ENCODE peak calls at places on chromosomes 16 and 17, in four cellular contexts. One of them, this sample, is unnamed.

GRCh38 chr17:68771867-68772515 is 170.8 kb upstream of the FAM20A start:
- DNase-seq in T-helper 17 cell: no peak
- DNase-seq in stromal cell of bone marrow: peak
- DNase-seq in cardiac fibroblast: peak
- DNase-seq in this sample: peak

GRCh38 chr17:1997587-1998425 is 27.3 kb downstream of the RTN4RL1 start:
- DNase-seq in T-helper 17 cell: no peak
- DNase-seq in stromal cell of bone marrow: no peak
- DNase-seq in cardiac fibroblast: no peak
- DNase-seq in this sample: no peak

GRCh38 chr16:72168365-72168764 is 3.6 kb downstream of the PMFBP1 start:
- DNase-seq in T-helper 17 cell: no peak
- DNase-seq in stromal cell of bone marrow: no peak
- DNase-seq in cardiac fibroblast: no peak
- DNase-seq in this sample: no peak

GRCh38 chr16:4508806-4509205 is 29.8 kb downstream of the CDIP1 start:
- DNase-seq in T-helper 17 cell: no peak
- DNase-seq in stromal cell of bone marrow: no peak
- DNase-seq in cardiac fibroblast: no peak
- DNase-seq in this sample: no peak

GRCh38 chr17:7632492-7632894 is 2.6 kb downstream of the SHBG start:
- DNase-seq in T-helper 17 cell: no peak
- DNase-seq in stromal cell of bone marrow: no peak
- DNase-seq in cardiac fibroblast: peak
- DNase-seq in this sample: no peak

GRCh38 chr16:61654962-61655361 is 381.3 kb downstream of the CDH8 start:
- DNase-seq in T-helper 17 cell: no peak
- DNase-seq in stromal cell of bone marrow: no peak
- DNase-seq in cardiac fibroblast: no peak
- DNase-seq in this sample: no peak

GRCh38 chr16:9039208-9039607 is 52.2 kb upstream of the HAPSTR1 start:
- DNase-seq in T-helper 17 cell: no peak
- DNase-seq in stromal cell of bone marrow: no peak
- DNase-seq in cardiac fibroblast: peak
- DNase-seq in this sample: no peak

GRCh38 chr16:11797957-11798299 is 870 bp upstream of the ZC3H7A start:
- DNase-seq in T-helper 17 cell: no peak
- DNase-seq in stromal cell of bone marrow: no peak
- DNase-seq in cardiac fibroblast: no peak
- DNase-seq in this sample: no peak

GRCh38 chr17:14672830-14673229 is 371.9 kb downstream of the HS3ST3B1 start:
- DNase-seq in T-helper 17 cell: no peak
- DNase-seq in stromal cell of bone marrow: peak
- DNase-seq in cardiac fibroblast: peak
- DNase-seq in this sample: no peak

GRCh38 chr17:68777243-68777855 is 176.2 kb upstream of the FAM20A start:
- DNase-seq in T-helper 17 cell: no peak
- DNase-seq in stromal cell of bone marrow: peak
- DNase-seq in cardiac fibroblast: peak
- DNase-seq in this sample: peak

GRCh38 chr16:12646490-12647274 is 157.0 kb downstream of the CPPED1 start:
- DNase-seq in T-helper 17 cell: no peak
- DNase-seq in stromal cell of bone marrow: no peak
- DNase-seq in cardiac fibroblast: peak
- DNase-seq in this sample: no peak

GRCh38 chr17:40321502-40322416 is 12.8 kb downstream of the RARA start:
- DNase-seq in T-helper 17 cell: no peak
- DNase-seq in stromal cell of bone marrow: no peak
- DNase-seq in cardiac fibroblast: no peak
- DNase-seq in this sample: peak

GRCh38 chr17:64628641-64629040 is 33.5 kb downstream of the SMURF2 start:
- DNase-seq in T-helper 17 cell: no peak
- DNase-seq in stromal cell of bone marrow: no peak
- DNase-seq in cardiac fibroblast: no peak
- DNase-seq in this sample: no peak

GRCh38 chr17:27295945-27296344 is 2.0 kb downstream of the WSB1 start:
- DNase-seq in T-helper 17 cell: no peak
- DNase-seq in stromal cell of bone marrow: no peak
- DNase-seq in cardiac fibroblast: peak
- DNase-seq in this sample: no peak

GRCh38 chr16:83652898-83653297 is 154.9 kb upstream of the HSBP1 start:
- DNase-seq in T-helper 17 cell: no peak
- DNase-seq in stromal cell of bone marrow: no peak
- DNase-seq in cardiac fibroblast: peak
- DNase-seq in this sample: no peak

GRCh38 chr16:3952342-3953131 is 72.0 kb upstream of the CREBBP start:
- DNase-seq in T-helper 17 cell: no peak
- DNase-seq in stromal cell of bone marrow: peak
- DNase-seq in cardiac fibroblast: peak
- DNase-seq in this sample: no peak

GRCh38 chr16:6753553-6753952 is 579.1 kb upstream of the RBFOX1 start:
- DNase-seq in T-helper 17 cell: no peak
- DNase-seq in stromal cell of bone marrow: no peak
- DNase-seq in cardiac fibroblast: no peak
- DNase-seq in this sample: no peak

GRCh38 chr17:81161536-81161935 is 3.8 kb upstream of the PVALEF start:
- DNase-seq in T-helper 17 cell: no peak
- DNase-seq in stromal cell of bone marrow: no peak
- DNase-seq in cardiac fibroblast: no peak
- DNase-seq in this sample: no peak

GRCh38 chr17:18961634-18962493 is 9.9 kb downstream of the SLC5A10 start:
- DNase-seq in T-helper 17 cell: no peak
- DNase-seq in stromal cell of bone marrow: no peak
- DNase-seq in cardiac fibroblast: peak
- DNase-seq in this sample: no peak

GRCh38 chr16:917591-918061 is 53.2 kb downstream of the LMF1 start:
- DNase-seq in T-helper 17 cell: no peak
- DNase-seq in stromal cell of bone marrow: no peak
- DNase-seq in cardiac fibroblast: no peak
- DNase-seq in this sample: no peak

GRCh38 chr16:14354561-14355351 is 275.3 kb downstream of the PARN start:
- DNase-seq in T-helper 17 cell: no peak
- DNase-seq in stromal cell of bone marrow: no peak
- DNase-seq in cardiac fibroblast: no peak
- DNase-seq in this sample: peak

GRCh38 chr16:72443809-72444208 is 271.9 kb upstream of the PMFBP1 start:
- DNase-seq in T-helper 17 cell: no peak
- DNase-seq in stromal cell of bone marrow: no peak
- DNase-seq in cardiac fibroblast: no peak
- DNase-seq in this sample: no peak

GRCh38 chr16:18039931-18040330 is 296.6 kb downstream of the NPIPA8 start:
- DNase-seq in T-helper 17 cell: no peak
- DNase-seq in stromal cell of bone marrow: no peak
- DNase-seq in cardiac fibroblast: no peak
- DNase-seq in this sample: no peak

GRCh38 chr17:58377005-58377660 is 25.1 kb upstream of the SUPT4H1 start:
- DNase-seq in T-helper 17 cell: no peak
- DNase-seq in stromal cell of bone marrow: no peak
- DNase-seq in cardiac fibroblast: no peak
- DNase-seq in this sample: no peak

GRCh38 chr17:13643196-13643595 is 41.5 kb upstream of the HS3ST3A1 start:
- DNase-seq in T-helper 17 cell: no peak
- DNase-seq in stromal cell of bone marrow: no peak
- DNase-seq in cardiac fibroblast: no peak
- DNase-seq in this sample: no peak

GRCh38 chr17:79515646-79516604 is 94.9 kb downstream of the RBFOX3 start:
- DNase-seq in T-helper 17 cell: no peak
- DNase-seq in stromal cell of bone marrow: no peak
- DNase-seq in cardiac fibroblast: peak
- DNase-seq in this sample: no peak

GRCh38 chr17:59631221-59631720 is 11.6 kb downstream of the CLTC start:
- DNase-seq in T-helper 17 cell: no peak
- DNase-seq in stromal cell of bone marrow: no peak
- DNase-seq in cardiac fibroblast: no peak
- DNase-seq in this sample: no peak

GRCh38 chr16:380837-381787 is 666 bp downstream of the PGAP6 start:
- DNase-seq in T-helper 17 cell: peak
- DNase-seq in stromal cell of bone marrow: no peak
- DNase-seq in cardiac fibroblast: no peak
- DNase-seq in this sample: peak

GRCh38 chr17:61321344-61321743 is 78.3 kb upstream of the TBX2 start:
- DNase-seq in T-helper 17 cell: no peak
- DNase-seq in stromal cell of bone marrow: no peak
- DNase-seq in cardiac fibroblast: no peak
- DNase-seq in this sample: no peak

GRCh38 chr17:50939542-50939794 is 73.3 kb upstream of the TOB1 start:
- DNase-seq in T-helper 17 cell: no peak
- DNase-seq in stromal cell of bone marrow: no peak
- DNase-seq in cardiac fibroblast: no peak
- DNase-seq in this sample: no peak

GRCh38 chr17:73902416-73903181 is 258.4 kb upstream of the SDK2 start:
- DNase-seq in T-helper 17 cell: no peak
- DNase-seq in stromal cell of bone marrow: no peak
- DNase-seq in cardiac fibroblast: no peak
- DNase-seq in this sample: no peak

GRCh38 chr17:21677126-21677910 is 15.0 kb upstream of the KCNJ18 start:
- DNase-seq in T-helper 17 cell: no peak
- DNase-seq in stromal cell of bone marrow: no peak
- DNase-seq in cardiac fibroblast: no peak
- DNase-seq in this sample: no peak

GRCh38 chr16:72072514-72073342 is 9.7 kb downstream of the HPR start:
- DNase-seq in T-helper 17 cell: no peak
- DNase-seq in stromal cell of bone marrow: no peak
- DNase-seq in cardiac fibroblast: peak
- DNase-seq in this sample: no peak

GRCh38 chr16:19700319-19700781 is 17.7 kb downstream of the KNOP1 start:
- DNase-seq in T-helper 17 cell: no peak
- DNase-seq in stromal cell of bone marrow: no peak
- DNase-seq in cardiac fibroblast: peak
- DNase-seq in this sample: no peak

GRCh38 chr17:28716740-28717577 is 709 bp downstream of the RAB34 start:
- DNase-seq in T-helper 17 cell: no peak
- DNase-seq in stromal cell of bone marrow: no peak
- DNase-seq in cardiac fibroblast: peak
- DNase-seq in this sample: no peak

This sample was measured in naive thymus-derived CD8-positive, alpha-beta T cell.